ENCODE peak calls at places on chromosomes 13 and 19, in six cellular contexts. G, Q, A, M, Z and I are unnamed samples.
A peak's percentile ranks its signal among the peaks of the same experiment; 100 is the strongest.

GRCh38 chr19:47019431-47020041 is at the start of gene NPAS1:
- DNase-seq in G (no peak), Q (no peak), A (peak; percentile 55), M (no peak), Z (no peak), I (no peak)

GRCh38 chr19:8305798-8306197 is 2.4 kb downstream of the CD320 start:
- DNase-seq in G (no peak), Q (no peak), A (no peak), M (no peak), Z (no peak), I (peak; percentile 0)

GRCh38 chr19:24003537-24003936 is 83.5 kb upstream of the ZNF254 start:
- DNase-seq in G (no peak), Q (no peak), A (no peak), M (no peak), Z (no peak), I (no peak)

GRCh38 chr13:93953856-93954255 is 525.6 kb downstream of the DCT start:
- DNase-seq in G (no peak), Q (no peak), A (no peak), M (peak; percentile 33), Z (no peak), I (no peak)

GRCh38 chr13:67229438-67230242 is 496 bp downstream of the PCDH9 start:
- DNase-seq in G (no peak), Q (no peak), A (peak; percentile 5), M (no peak), Z (no peak), I (no peak)

GRCh38 chr13:86710013-86710412 is 910.8 kb upstream of the SLITRK6 start:
- DNase-seq in G (no peak), Q (no peak), A (no peak), M (no peak), Z (no peak), I (no peak)

GRCh38 chr13:26946675-26947342 is 186.2 kb upstream of the GPR12 start:
- DNase-seq in G (no peak), Q (no peak), A (peak; percentile 75), M (peak; percentile 66), Z (peak; percentile 62), I (peak; percentile 50)

GRCh38 chr19:36986601-36987000 is 70.5 kb downstream of the ZNF568 start:
- DNase-seq in G (no peak), Q (no peak), A (no peak), M (no peak), Z (no peak), I (no peak)

GRCh38 chr13:47826481-47826880 is 174.6 kb downstream of the SUCLA2 start:
- DNase-seq in G (no peak), Q (no peak), A (no peak), M (peak; percentile 31), Z (peak; percentile 44), I (no peak)

GRCh38 chr19:48874309-48875135 is 2.3 kb downstream of the PPP1R15A start:
- DNase-seq in G (no peak), Q (no peak), A (no peak), M (peak; percentile 63), Z (peak; percentile 87), I (peak; percentile 71)

GRCh38 chr13:96075953-96076543 is 13.9 kb upstream of the HS6ST3 start:
- DNase-seq in G (no peak), Q (no peak), A (peak; percentile 22), M (peak; percentile 26), Z (peak; percentile 25), I (peak; percentile 23)

GRCh38 chr19:23093832-23094231 is 23.0 kb upstream of the ZNF730 start:
- DNase-seq in G (no peak), Q (no peak), A (no peak), M (no peak), Z (no peak), I (no peak)

GRCh38 chr19:47436712-47437401 is 17.5 kb upstream of the MEIS3 start:
- DNase-seq in G (peak; percentile 80), Q (peak; percentile 92), A (peak; percentile 83), M (peak; percentile 46), Z (peak; percentile 61), I (peak; percentile 17)

GRCh38 chr13:99307247-99307646 is at the start of gene GPR183:
- DNase-seq in G (no peak), Q (no peak), A (peak; percentile 82), M (no peak), Z (no peak), I (peak; percentile 38)

GRCh38 chr13:108957369-108958012 is 328.1 kb downstream of the MYO16 start:
- DNase-seq in G (no peak), Q (peak; percentile 6), A (no peak), M (peak; percentile 95), Z (peak; percentile 93), I (peak; percentile 73)

GRCh38 chr19:49954092-49954825 is 6.7 kb downstream of the SIGLEC11 start:
- DNase-seq in G (no peak), Q (peak; percentile 25), A (peak; percentile 38), M (peak; percentile 35), Z (peak; percentile 23), I (no peak)

GRCh38 chr13:72453161-72453560 is 274.3 kb downstream of the MZT1 start:
- DNase-seq in G (no peak), Q (no peak), A (no peak), M (no peak), Z (no peak), I (no peak)

GRCh38 chr13:56720841-56721240 is 419.9 kb upstream of the PRR20A start:
- DNase-seq in G (no peak), Q (no peak), A (no peak), M (no peak), Z (no peak), I (no peak)

GRCh38 chr13:27024781-27025492 is 146.7 kb downstream of the USP12 start:
- DNase-seq in G (no peak), Q (no peak), A (no peak), M (no peak), Z (no peak), I (no peak)

GRCh38 chr13:112153364-112153763 is 86.4 kb downstream of the SOX1 start:
- DNase-seq in G (no peak), Q (no peak), A (no peak), M (no peak), Z (no peak), I (no peak)

GRCh38 chr13:111292710-111293485 is 27.5 kb upstream of the TEX29 start:
- DNase-seq in G (no peak), Q (no peak), A (no peak), M (no peak), Z (no peak), I (no peak)

GRCh38 chr13:67042556-67042955 is 187.6 kb downstream of the PCDH9 start:
- DNase-seq in G (no peak), Q (no peak), A (no peak), M (no peak), Z (no peak), I (no peak)

GRCh38 chr13:98389319-98389718 is 187.6 kb downstream of the STK24 start:
- DNase-seq in G (no peak), Q (no peak), A (no peak), M (no peak), Z (peak; percentile 48), I (no peak)

GRCh38 chr13:100440756-100441421 is 147.7 kb downstream of the GGACT start:
- DNase-seq in G (no peak), Q (no peak), A (no peak), M (peak; percentile 68), Z (peak; percentile 46), I (peak; percentile 68)

GRCh38 chr13:36725936-36726335 is 52.1 kb downstream of the SERTM1 start:
- DNase-seq in G (no peak), Q (no peak), A (no peak), M (no peak), Z (no peak), I (no peak)

GRCh38 chr13:36728006-36728405 is 54.2 kb downstream of the SERTM1 start:
- DNase-seq in G (no peak), Q (no peak), A (no peak), M (no peak), Z (no peak), I (no peak)

GRCh38 chr13:36718686-36719085 is 44.9 kb downstream of the SERTM1 start:
- DNase-seq in G (no peak), Q (no peak), A (no peak), M (no peak), Z (peak; percentile 30), I (no peak)

GRCh38 chr13:36718146-36718545 is 44.3 kb downstream of the SERTM1 start:
- DNase-seq in G (no peak), Q (no peak), A (no peak), M (peak; percentile 8), Z (peak; percentile 84), I (no peak)

DNA sequence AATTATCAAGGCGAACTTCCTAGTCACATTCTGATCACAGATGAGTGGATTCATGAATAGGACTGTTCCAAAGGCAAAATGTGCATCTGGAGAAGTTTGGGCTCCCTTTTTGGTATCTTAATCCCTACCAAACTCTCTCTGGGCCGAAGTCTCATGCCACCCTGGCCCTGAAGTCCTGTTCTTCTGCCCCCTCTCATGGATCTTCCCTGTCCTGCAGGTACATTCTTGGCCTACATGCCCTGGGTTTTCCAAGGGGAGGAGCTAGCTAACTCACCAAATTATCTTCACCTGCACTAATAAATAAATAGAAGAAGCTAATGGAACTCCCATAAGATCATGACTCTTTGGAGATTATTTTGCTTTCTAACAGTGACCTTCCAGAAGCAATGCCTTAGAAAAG is 50.3 kb downstream of the SERTM1 start:
- DNase-seq in G (no peak), Q (no peak), A (no peak), M (no peak), Z (no peak), I (no peak)
- TF ChIP-seq CTCF in G (no peak), Q (no peak), A (no peak), M (no peak), Z (no peak), I (no peak)

DNA sequence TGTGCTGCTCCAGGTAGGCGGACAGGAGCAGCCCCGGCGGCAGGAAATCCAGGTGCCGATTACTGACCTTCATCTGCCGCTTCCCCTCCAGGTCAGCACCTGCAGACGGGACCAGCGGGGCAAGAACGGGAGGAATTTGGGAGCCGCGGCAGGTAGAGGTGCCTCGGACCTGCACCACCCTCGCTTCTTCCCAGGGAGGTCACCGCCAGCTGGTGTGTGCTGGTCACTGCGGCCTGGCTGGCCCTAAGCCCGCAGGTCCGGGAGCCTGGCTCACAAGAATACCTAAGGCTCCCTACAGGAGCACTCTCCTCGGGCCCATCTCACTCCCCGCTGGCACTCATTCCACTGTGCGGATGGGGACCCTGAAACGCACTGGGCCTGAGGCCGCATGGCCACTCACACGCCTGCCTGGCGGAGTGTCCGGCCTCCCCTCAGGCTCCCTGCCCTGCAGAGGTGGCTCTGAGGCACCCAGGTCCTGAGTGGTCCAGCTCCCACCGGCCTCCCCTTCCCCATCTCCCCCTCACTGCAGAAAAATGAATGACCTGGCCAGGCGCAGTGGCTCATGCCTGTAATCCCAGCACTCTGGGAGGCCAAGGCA is 4.3 kb downstream of the RNU6-9 start:
- DNase-seq in G (no peak), Q (no peak), A (no peak), M (no peak), Z (no peak), I (no peak)
- TF ChIP-seq CTCF in G (no peak), Q (no peak), A (peak; percentile 5), M (no peak), Z (no peak), I (peak; percentile 49)

DNA sequence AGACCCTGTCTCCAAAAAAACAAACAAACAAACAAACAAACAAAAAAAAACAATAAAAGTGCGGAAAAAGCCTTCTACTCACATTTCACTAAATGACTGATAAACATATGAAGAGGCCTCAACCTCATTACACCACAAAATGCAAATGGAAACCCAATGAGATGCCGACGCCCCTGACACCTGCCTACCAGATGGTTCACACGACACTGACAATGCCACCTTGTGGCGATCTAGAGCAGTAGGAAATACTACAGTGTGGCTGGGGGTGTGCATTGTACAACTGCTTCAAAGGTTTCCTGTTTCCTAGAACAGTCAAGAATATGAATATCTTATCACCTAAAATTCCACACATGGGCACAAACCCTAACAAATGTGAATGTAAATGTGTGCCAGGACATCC is 14.0 kb downstream of the SCGB2B2 start:
- DNase-seq in G (no peak), Q (peak; percentile 45), A (no peak), M (peak; percentile 13), Z (peak; percentile 25), I (peak; percentile 12)
- TF ChIP-seq CTCF in G (peak; percentile 63), Q (peak; percentile 62), A (peak; percentile 24), M (peak; percentile 40), Z (peak; percentile 22), I (peak; percentile 74)

GRCh38 chr19:3034194-3034844 is 5.2 kb upstream of the TLE2 start:
- DNase-seq in G (no peak), Q (no peak), A (no peak), M (peak; percentile 30), Z (no peak), I (peak; percentile 4)
- TF ChIP-seq CTCF in G (no peak), Q (no peak), A (no peak), M (no peak), Z (no peak), I (no peak)